ENCODE peak calls at places on chromosomes 12 and 14, in seven cellular contexts. One of them, this sample, is unnamed.

GRCh38 chr12:6828671-6829531 is 694 bp downstream of the P3H3 start:
- DNase-seq in astrocyte of the cerebellum: no peak
- DNase-seq in aorta: peak; percentile 70
- DNase-seq in CD8-positive, alpha-beta T cell: peak; percentile 41
- DNase-seq in body of pancreas: peak; percentile 68
- DNase-seq in fibroblast of lung: peak; percentile 57
- DNase-seq in pancreas: peak; percentile 78
- DNase-seq in this sample: peak; percentile 32

GRCh38 chr14:41457393-41457792 is 149.3 kb upstream of the LRFN5 start:
- DNase-seq in fibroblast of lung: no peak
- DNase-seq in pancreas: no peak
- DNase-seq in aorta: no peak
- DNase-seq in CD8-positive, alpha-beta T cell: no peak
- DNase-seq in body of pancreas: no peak
- DNase-seq in astrocyte of the cerebellum: no peak
- DNase-seq in this sample: no peak

GRCh38 chr12:106942775-106943174 is 12.9 kb upstream of the TMEM263 start:
- DNase-seq in aorta: no peak
- DNase-seq in body of pancreas: no peak
- DNase-seq in pancreas: no peak
- DNase-seq in fibroblast of lung: no peak
- DNase-seq in astrocyte of the cerebellum: no peak
- DNase-seq in CD8-positive, alpha-beta T cell: no peak
- DNase-seq in this sample: no peak

GRCh38 chr12:107864235-107864634 is 89.7 kb downstream of the ASCL4 start:
- DNase-seq in astrocyte of the cerebellum: no peak
- DNase-seq in aorta: no peak
- DNase-seq in CD8-positive, alpha-beta T cell: no peak
- DNase-seq in fibroblast of lung: no peak
- DNase-seq in body of pancreas: no peak
- DNase-seq in pancreas: peak; percentile 55
- DNase-seq in this sample: no peak

GRCh38 chr12:32264995-32265394 is 134.4 kb upstream of the FGD4 start:
- DNase-seq in fibroblast of lung: peak; percentile 35
- DNase-seq in aorta: no peak
- DNase-seq in body of pancreas: no peak
- DNase-seq in astrocyte of the cerebellum: no peak
- DNase-seq in pancreas: no peak
- DNase-seq in CD8-positive, alpha-beta T cell: no peak
- DNase-seq in this sample: peak; percentile 90

GRCh38 chr12:53251477-53252348 is 16.4 kb upstream of the ESPL1 start:
- DNase-seq in pancreas: peak; percentile 90
- DNase-seq in body of pancreas: peak; percentile 87
- DNase-seq in CD8-positive, alpha-beta T cell: peak; percentile 71
- DNase-seq in aorta: peak; percentile 82
- DNase-seq in astrocyte of the cerebellum: peak; percentile 18
- DNase-seq in fibroblast of lung: peak; percentile 67
- DNase-seq in this sample: no peak

GRCh38 chr12:91023326-91024004 is 18.7 kb upstream of the EPYC start:
- DNase-seq in CD8-positive, alpha-beta T cell: no peak
- DNase-seq in aorta: no peak
- DNase-seq in astrocyte of the cerebellum: peak; percentile 73
- DNase-seq in pancreas: no peak
- DNase-seq in body of pancreas: no peak
- DNase-seq in fibroblast of lung: peak; percentile 83
- DNase-seq in this sample: no peak

GRCh38 chr14:91292476-91292875 is 48.0 kb upstream of the GPR68 start:
- DNase-seq in aorta: no peak
- DNase-seq in CD8-positive, alpha-beta T cell: no peak
- DNase-seq in pancreas: no peak
- DNase-seq in astrocyte of the cerebellum: no peak
- DNase-seq in fibroblast of lung: no peak
- DNase-seq in body of pancreas: no peak
- DNase-seq in this sample: no peak

GRCh38 chr12:40730281-40730680 is 38.0 kb downstream of the CNTN1 start:
- DNase-seq in body of pancreas: no peak
- DNase-seq in astrocyte of the cerebellum: no peak
- DNase-seq in fibroblast of lung: no peak
- DNase-seq in CD8-positive, alpha-beta T cell: no peak
- DNase-seq in aorta: no peak
- DNase-seq in pancreas: no peak
- DNase-seq in this sample: no peak

GRCh38 chr14:64060648-64061096 is 207.9 kb downstream of the SYNE2 start:
- DNase-seq in body of pancreas: no peak
- DNase-seq in astrocyte of the cerebellum: no peak
- DNase-seq in aorta: no peak
- DNase-seq in pancreas: no peak
- DNase-seq in fibroblast of lung: no peak
- DNase-seq in CD8-positive, alpha-beta T cell: no peak
- DNase-seq in this sample: peak; percentile 16

GRCh38 chr12:64825143-64826011 is 930 bp downstream of the TBC1D30 start:
- DNase-seq in astrocyte of the cerebellum: no peak
- DNase-seq in CD8-positive, alpha-beta T cell: no peak
- DNase-seq in pancreas: no peak
- DNase-seq in body of pancreas: no peak
- DNase-seq in aorta: no peak
- DNase-seq in fibroblast of lung: no peak
- DNase-seq in this sample: no peak

GRCh38 chr14:94541234-94541975 is 19.8 kb upstream of the SERPINA4 start:
- DNase-seq in fibroblast of lung: no peak
- DNase-seq in pancreas: no peak
- DNase-seq in aorta: no peak
- DNase-seq in CD8-positive, alpha-beta T cell: no peak
- DNase-seq in astrocyte of the cerebellum: no peak
- DNase-seq in body of pancreas: no peak
- DNase-seq in this sample: no peak

GRCh38 chr12:54414191-54414525 is 4.9 kb downstream of the ITGA5 start:
- DNase-seq in aorta: no peak
- DNase-seq in CD8-positive, alpha-beta T cell: no peak
- DNase-seq in astrocyte of the cerebellum: no peak
- DNase-seq in fibroblast of lung: no peak
- DNase-seq in pancreas: no peak
- DNase-seq in body of pancreas: no peak
- DNase-seq in this sample: no peak
- H3K4me3 ChIP-seq in aorta: no peak overlapping the region
- H3K4me3 ChIP-seq in CD8-positive, alpha-beta T cell: peak overlapping the region; percentile 82
- H3K4me3 ChIP-seq in astrocyte of the cerebellum: no peak overlapping the region
- H3K4me3 ChIP-seq in fibroblast of lung: peak overlapping the region; percentile 0
- H3K4me3 ChIP-seq in pancreas: no peak overlapping the region
- H3K4me3 ChIP-seq in body of pancreas: no peak overlapping the region
- H3K4me3 ChIP-seq in this sample: no peak overlapping the region

GRCh38 chr12:14767617-14768016 is 35.7 kb downstream of the WBP11 start:
- DNase-seq in pancreas: no peak
- DNase-seq in aorta: no peak
- DNase-seq in body of pancreas: no peak
- DNase-seq in CD8-positive, alpha-beta T cell: no peak
- DNase-seq in astrocyte of the cerebellum: no peak
- DNase-seq in fibroblast of lung: no peak
- DNase-seq in this sample: no peak
- H3K4me3 ChIP-seq in pancreas: peak overlapping the region; percentile 69
- H3K4me3 ChIP-seq in aorta: no peak overlapping the region
- H3K4me3 ChIP-seq in body of pancreas: no peak overlapping the region
- H3K4me3 ChIP-seq in CD8-positive, alpha-beta T cell: no peak overlapping the region
- H3K4me3 ChIP-seq in astrocyte of the cerebellum: no peak overlapping the region
- H3K4me3 ChIP-seq in fibroblast of lung: peak overlapping the region; percentile 96
- H3K4me3 ChIP-seq in this sample: no peak overlapping the region

DNA sequence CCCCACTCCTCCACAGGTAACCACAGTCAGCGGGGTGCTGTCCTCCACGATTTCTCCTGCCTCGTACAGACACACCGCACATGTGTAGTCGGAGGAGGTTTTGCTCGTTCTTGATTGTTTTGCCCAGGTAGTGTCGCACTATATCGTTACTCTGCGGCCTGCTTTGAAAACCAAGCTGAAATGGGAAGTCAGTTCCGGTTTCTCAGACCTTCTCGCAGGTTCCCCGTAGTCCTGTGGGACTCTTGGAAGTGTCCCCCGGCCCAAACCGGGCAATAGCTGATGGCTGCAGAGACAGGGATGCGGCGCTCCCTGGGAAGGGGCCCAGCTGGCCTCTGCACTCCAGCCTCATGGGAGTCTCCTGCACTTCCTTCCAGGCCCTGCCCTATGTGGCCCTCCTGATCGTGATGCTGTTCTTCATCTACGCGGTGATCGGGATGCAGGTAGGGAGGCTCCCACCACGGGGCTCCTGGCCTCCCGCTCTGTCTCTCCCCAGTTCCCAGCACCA is 141.3 kb upstream of the FKBP4 start:
- DNase-seq in astrocyte of the cerebellum: no peak
- DNase-seq in fibroblast of lung: no peak
- DNase-seq in aorta: no peak
- DNase-seq in CD8-positive, alpha-beta T cell: no peak
- DNase-seq in body of pancreas: no peak
- DNase-seq in pancreas: no peak
- DNase-seq in this sample: no peak
- H3K4me3 ChIP-seq in astrocyte of the cerebellum: no peak overlapping the region
- H3K4me3 ChIP-seq in fibroblast of lung: no peak overlapping the region
- H3K4me3 ChIP-seq in aorta: no peak overlapping the region
- H3K4me3 ChIP-seq in CD8-positive, alpha-beta T cell: no peak overlapping the region
- H3K4me3 ChIP-seq in body of pancreas: no peak overlapping the region
- H3K4me3 ChIP-seq in pancreas: no peak overlapping the region
- H3K4me3 ChIP-seq in this sample: no peak overlapping the region

GRCh38 chr14:30849354-30849753 is 25.0 kb upstream of the COCH start:
- DNase-seq in CD8-positive, alpha-beta T cell: no peak
- DNase-seq in pancreas: no peak
- DNase-seq in aorta: no peak
- DNase-seq in body of pancreas: no peak
- DNase-seq in fibroblast of lung: no peak
- DNase-seq in astrocyte of the cerebellum: no peak
- DNase-seq in this sample: no peak

GRCh38 chr14:30854492-30854891 is 19.9 kb upstream of the COCH start:
- DNase-seq in pancreas: no peak
- DNase-seq in aorta: no peak
- DNase-seq in fibroblast of lung: no peak
- DNase-seq in CD8-positive, alpha-beta T cell: no peak
- DNase-seq in body of pancreas: no peak
- DNase-seq in astrocyte of the cerebellum: no peak
- DNase-seq in this sample: no peak

GRCh38 chr14:30848449-30849240 is 25.7 kb upstream of the COCH start:
- DNase-seq in aorta: no peak
- DNase-seq in body of pancreas: no peak
- DNase-seq in CD8-positive, alpha-beta T cell: no peak
- DNase-seq in astrocyte of the cerebellum: no peak
- DNase-seq in pancreas: no peak
- DNase-seq in fibroblast of lung: no peak
- DNase-seq in this sample: no peak

GRCh38 chr14:30855345-30856037 is 18.9 kb upstream of the COCH start:
- DNase-seq in astrocyte of the cerebellum: no peak
- DNase-seq in fibroblast of lung: no peak
- DNase-seq in pancreas: no peak
- DNase-seq in CD8-positive, alpha-beta T cell: no peak
- DNase-seq in body of pancreas: no peak
- DNase-seq in aorta: no peak
- DNase-seq in this sample: no peak

DNA sequence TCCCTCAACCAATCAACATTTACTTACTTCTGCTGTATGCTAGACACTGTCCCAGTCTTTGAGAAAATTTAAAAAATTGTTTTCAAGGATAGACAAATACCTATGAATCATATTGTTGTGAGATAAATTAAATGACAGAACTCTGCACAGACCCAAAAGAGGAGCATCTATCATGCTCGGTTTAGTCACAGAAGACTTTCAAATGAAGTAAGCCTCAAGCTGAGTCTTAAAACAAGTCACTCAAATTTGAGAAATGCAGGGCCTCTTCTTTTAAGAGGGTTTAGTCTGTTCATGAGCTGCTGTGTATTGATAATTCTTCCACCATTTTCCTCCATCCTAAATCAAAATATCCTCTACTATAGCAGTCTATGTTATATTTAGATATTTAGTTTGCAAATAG is 24.4 kb upstream of the COCH start:
- DNase-seq in aorta: no peak
- DNase-seq in body of pancreas: no peak
- DNase-seq in CD8-positive, alpha-beta T cell: no peak
- DNase-seq in fibroblast of lung: no peak
- DNase-seq in astrocyte of the cerebellum: no peak
- DNase-seq in pancreas: no peak
- DNase-seq in this sample: no peak
- H3K4me3 ChIP-seq in aorta: no peak overlapping the region
- H3K4me3 ChIP-seq in body of pancreas: no peak overlapping the region
- H3K4me3 ChIP-seq in CD8-positive, alpha-beta T cell: no peak overlapping the region
- H3K4me3 ChIP-seq in fibroblast of lung: no peak overlapping the region
- H3K4me3 ChIP-seq in astrocyte of the cerebellum: no peak overlapping the region
- H3K4me3 ChIP-seq in pancreas: no peak overlapping the region
- H3K4me3 ChIP-seq in this sample: no peak overlapping the region

GRCh38 chr12:94941440-94941862 is 62.0 kb downstream of the NDUFA12 start:
- DNase-seq in fibroblast of lung: peak; percentile 82
- DNase-seq in body of pancreas: peak; percentile 20
- DNase-seq in aorta: peak; percentile 48
- DNase-seq in CD8-positive, alpha-beta T cell: peak; percentile 38
- DNase-seq in pancreas: no peak
- DNase-seq in astrocyte of the cerebellum: no peak
- DNase-seq in this sample: no peak
- H3K4me3 ChIP-seq in fibroblast of lung: no peak overlapping the region
- H3K4me3 ChIP-seq in body of pancreas: no peak overlapping the region
- H3K4me3 ChIP-seq in aorta: no peak overlapping the region
- H3K4me3 ChIP-seq in CD8-positive, alpha-beta T cell: no peak overlapping the region
- H3K4me3 ChIP-seq in pancreas: no peak overlapping the region
- H3K4me3 ChIP-seq in astrocyte of the cerebellum: no peak overlapping the region
- H3K4me3 ChIP-seq in this sample: no peak overlapping the region

GRCh38 chr12:50927766-50928224 is 24.5 kb upstream of the HIGD1C start:
- DNase-seq in astrocyte of the cerebellum: no peak
- DNase-seq in fibroblast of lung: no peak
- DNase-seq in body of pancreas: no peak
- DNase-seq in CD8-positive, alpha-beta T cell: no peak
- DNase-seq in aorta: no peak
- DNase-seq in pancreas: no peak
- DNase-seq in this sample: no peak
- H3K4me3 ChIP-seq in astrocyte of the cerebellum: peak overlapping the region; percentile 62
- H3K4me3 ChIP-seq in fibroblast of lung: peak overlapping the region; percentile 92
- H3K4me3 ChIP-seq in body of pancreas: no peak overlapping the region
- H3K4me3 ChIP-seq in CD8-positive, alpha-beta T cell: no peak overlapping the region
- H3K4me3 ChIP-seq in aorta: peak overlapping the region; percentile 46
- H3K4me3 ChIP-seq in pancreas: peak overlapping the region; percentile 69
- H3K4me3 ChIP-seq in this sample: no peak overlapping the region